ENCODE peak calls at places on chromosomes 13 and 19, in ten cellular contexts. A is stimulated activated CD8-positive, alpha-beta memory T cell treated with anti-CD3 and anti-CD28 coated beads, Interleukin-4, amount 100 ng/mL, for 1 hour; V is hypothalamus; C is body of pancreas; F is GM12892; G is non-pigmented ciliary epithelial cell; M is T47D; O is Calu3; D is substantia nigra; R is CD4-positive, alpha-beta T cell. N is an unnamed sample.
A peak's percentile ranks its signal among the peaks of the same experiment; 100 is the strongest.

GRCh38 chr13:44267966-44268365 is 105.7 kb upstream of the SERP2 start:
- DNase-seq in A (no peak), O (no peak), G (peak; percentile 83), V (no peak), F (no peak), R (no peak), D (no peak), C (no peak), M (no peak), N (no peak)

GRCh38 chr13:40269086-40269485 is 397.4 kb downstream of the FOXO1 start:
- DNase-seq in A (no peak), V (no peak), M (no peak), D (no peak), C (no peak), G (no peak), F (no peak), R (no peak), O (no peak), N (no peak)

GRCh38 chr13:29514720-29515310 is 80.7 kb downstream of the SLC7A1 start:
- DNase-seq in R (no peak), C (no peak), V (no peak), D (no peak), A (no peak), G (no peak), M (no peak), F (no peak), O (no peak), N (no peak)

GRCh38 chr19:38376576-38376975 is 2.2 kb downstream of the PSMD8 start:
- DNase-seq in M (no peak), G (no peak), A (no peak), R (no peak), D (no peak), V (no peak), C (no peak), F (no peak), O (no peak), N (no peak)

GRCh38 chr13:95800455-95800854 is 123.5 kb downstream of the DNAJC3 start:
- DNase-seq in A (no peak), M (no peak), C (no peak), R (no peak), F (no peak), D (no peak), G (no peak), V (no peak), O (no peak), N (no peak)

GRCh38 chr13:74562381-74562780 is 428.2 kb upstream of the KLF12 start:
- DNase-seq in O (no peak), D (no peak), R (no peak), V (no peak), G (no peak), A (no peak), C (no peak), M (no peak), F (no peak), N (no peak)

GRCh38 chr13:94389544-94390351 is 89.7 kb downstream of the DCT start:
- DNase-seq in V (no peak), A (no peak), M (no peak), D (no peak), C (no peak), G (no peak), F (no peak), O (no peak), R (no peak), N (no peak)

GRCh38 chr13:29562762-29563161 is 32.7 kb downstream of the SLC7A1 start:
- DNase-seq in G (no peak), A (no peak), V (no peak), D (no peak), R (no peak), O (no peak), F (no peak), M (no peak), C (no peak), N (no peak)

GRCh38 chr13:97394542-97394941 is 39.4 kb upstream of the RAP2A start:
- DNase-seq in F (no peak), V (no peak), A (no peak), M (no peak), R (no peak), O (no peak), G (no peak), C (no peak), D (no peak), N (no peak)

GRCh38 chr19:31337007-31337914 is 12.0 kb downstream of the TSHZ3 start:
- DNase-seq in R (no peak), F (no peak), V (no peak), M (no peak), C (no peak), D (no peak), G (no peak), A (no peak), O (no peak), N (no peak)

GRCh38 chr13:42039457-42039945 is 8.9 kb upstream of the DGKH start:
- DNase-seq in M (no peak), F (no peak), D (no peak), O (peak; percentile 2), C (no peak), G (no peak), R (no peak), A (no peak), V (no peak), N (no peak)